ENCODE peak calls at places on chromosomes 7 and 10, in ten cellular contexts. O is WERI-Rb-1, H is lower lobe of right lung, Z is neural progenitor cell, L is gastrocnemius medialis, B is fibroblast of lung, I is AG04450, F is heart right ventricle, X is colonic mucosa, T is psoas muscle. A is an unnamed sample.

GRCh38 chr7:77738871-77739270 is 42.6 kb downstream of the RSBN1L start:
- DNase-seq in O (no peak), H (no peak), Z (no peak), L (no peak), B (peak), I (no peak), F (no peak), X (no peak), T (no peak), A (no peak)

GRCh38 chr10:117364121-117364960 is 10.9 kb downstream of the PDZD8 start:
- DNase-seq in O (no peak), H (no peak), Z (no peak), L (no peak), B (peak), I (no peak), F (no peak), X (no peak), T (no peak), A (no peak)

GRCh38 chr10:22670796-22671195 is 43.6 kb downstream of the PIP4K2A start:
- DNase-seq in O (no peak), H (no peak), Z (no peak), L (no peak), B (peak), I (no peak), F (no peak), X (no peak), T (no peak), A (no peak)

GRCh38 chr10:103232772-103233488 is 12.8 kb upstream of the RPEL1 start:
- DNase-seq in O (peak), H (no peak), Z (no peak), L (no peak), B (peak), I (peak), F (no peak), X (no peak), T (no peak), A (no peak)

GRCh38 chr7:111409714-111410422 is 152.4 kb downstream of the IMMP2L start:
- DNase-seq in O (no peak), H (no peak), Z (no peak), L (no peak), B (no peak), I (peak), F (no peak), X (no peak), T (no peak), A (no peak)

GRCh38 chr7:127886248-127886647 is 145.0 kb downstream of the LRRC4 start:
- DNase-seq in O (no peak), H (no peak), Z (no peak), L (no peak), B (peak), I (no peak), F (no peak), X (no peak), T (no peak), A (no peak)

GRCh38 chr7:4282434-4283223 is 399.5 kb upstream of the FOXK1 start:
- DNase-seq in O (no peak), H (no peak), Z (no peak), L (no peak), B (no peak), I (no peak), F (no peak), X (no peak), T (no peak), A (no peak)

GRCh38 chr10:58291538-58292174 is 22.7 kb downstream of the CISD1 start:
- DNase-seq in O (no peak), H (no peak), Z (peak), L (no peak), B (peak), I (no peak), F (no peak), X (no peak), T (no peak), A (no peak)

GRCh38 chr10:86316274-86316835 is 50.2 kb downstream of the GRID1 start:
- DNase-seq in O (no peak), H (no peak), Z (no peak), L (no peak), B (no peak), I (no peak), F (no peak), X (no peak), T (no peak), A (no peak)

GRCh38 chr7:7180725-7181428 is 1.5 kb upstream of the C1GALT1 start:
- DNase-seq in O (no peak), H (no peak), Z (no peak), L (no peak), B (no peak), I (no peak), F (no peak), X (no peak), T (peak), A (no peak)

GRCh38 chr7:101410743-101411476 is 48.2 kb downstream of the COL26A1 start:
- DNase-seq in O (peak), H (peak), Z (peak), L (no peak), B (peak), I (no peak), F (peak), X (peak), T (no peak), A (no peak)

GRCh38 chr7:157816086-157816485 is 479.3 kb downstream of the DNAJB6 start:
- DNase-seq in O (no peak), H (peak), Z (no peak), L (no peak), B (no peak), I (no peak), F (no peak), X (no peak), T (no peak), A (no peak)

GRCh38 chr7:70787772-70788171 is 344.2 kb upstream of the GALNT17 start:
- DNase-seq in O (no peak), H (no peak), Z (no peak), L (no peak), B (no peak), I (no peak), F (no peak), X (no peak), T (no peak), A (no peak)

GRCh38 chr7:70786076-70786475 is 345.9 kb upstream of the GALNT17 start:
- DNase-seq in O (no peak), H (no peak), Z (no peak), L (no peak), B (no peak), I (no peak), F (no peak), X (no peak), T (no peak), A (no peak)

GRCh38 chr7:70785427-70785826 is 346.5 kb upstream of the GALNT17 start:
- DNase-seq in O (no peak), H (no peak), Z (no peak), L (no peak), B (no peak), I (no peak), F (no peak), X (no peak), T (no peak), A (no peak)

GRCh38 chr7:70788276-70788675 is 343.7 kb upstream of the GALNT17 start:
- DNase-seq in O (no peak), H (no peak), Z (no peak), L (no peak), B (no peak), I (no peak), F (no peak), X (no peak), T (no peak), A (no peak)

GRCh38 chr7:70787275-70787674 is 344.7 kb upstream of the GALNT17 start:
- DNase-seq in O (no peak), H (no peak), Z (no peak), L (no peak), B (no peak), I (no peak), F (no peak), X (no peak), T (no peak), A (no peak)
- H3K4me3 ChIP-seq in O (no peak), H (no peak), Z (no peak), L (no peak), B (no peak), I (no peak), F (no peak), X (no peak), T (no peak), A (no peak)

DNA sequence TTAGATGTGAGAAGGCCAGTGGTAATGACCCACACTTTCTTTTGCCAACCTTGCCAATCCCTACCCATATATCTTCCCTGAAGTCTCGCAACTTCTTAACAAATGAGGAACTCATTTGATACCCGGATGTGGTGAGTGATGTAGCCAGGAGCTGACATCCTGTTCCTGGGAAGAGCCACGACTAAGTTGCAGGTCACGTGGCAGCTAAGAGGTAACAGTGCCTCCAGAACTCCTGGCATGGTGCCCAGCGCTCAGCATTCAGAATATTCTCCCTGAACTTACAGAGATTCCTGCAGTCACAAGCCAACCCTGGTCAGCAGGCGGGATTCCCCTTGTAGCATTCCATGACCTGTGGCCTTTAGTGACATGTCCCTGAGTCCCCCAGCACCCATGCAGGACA is 282.5 kb downstream of the GALNT17 start:
- DNase-seq in O (no peak), H (no peak), Z (no peak), L (no peak), B (no peak), I (no peak), F (peak), X (no peak), T (no peak), A (no peak)
- H3K27ac ChIP-seq in O (no peak), H (no peak), Z (no peak), L (no peak), B (no peak), I (no peak), F (peak), X (no peak), T (no peak), A (no peak)

GRCh38 chr7:44103941-44104879 is at the start of gene AEBP1:
- DNase-seq in O (peak), H (no peak), Z (peak), L (no peak), B (no peak), I (no peak), F (peak), X (no peak), T (peak), A (no peak)
- TF ChIP-seq CTCF in O (peak), H (no peak), Z (peak), L (no peak), B (no peak), I (no peak), F (no peak), X (no peak), T (no peak), A (no peak)

GRCh38 chr10:51137741-51138529 is 63.6 kb downstream of the PRKG1 start:
- DNase-seq in O (no peak), H (no peak), Z (no peak), L (no peak), B (peak), I (no peak), F (no peak), X (no peak), T (no peak), A (no peak)
- H3K4me3 ChIP-seq in O (no peak), H (no peak), Z (no peak), L (no peak), B (no peak), I (no peak), F (no peak), X (no peak), T (no peak), A (no peak)

DNA sequence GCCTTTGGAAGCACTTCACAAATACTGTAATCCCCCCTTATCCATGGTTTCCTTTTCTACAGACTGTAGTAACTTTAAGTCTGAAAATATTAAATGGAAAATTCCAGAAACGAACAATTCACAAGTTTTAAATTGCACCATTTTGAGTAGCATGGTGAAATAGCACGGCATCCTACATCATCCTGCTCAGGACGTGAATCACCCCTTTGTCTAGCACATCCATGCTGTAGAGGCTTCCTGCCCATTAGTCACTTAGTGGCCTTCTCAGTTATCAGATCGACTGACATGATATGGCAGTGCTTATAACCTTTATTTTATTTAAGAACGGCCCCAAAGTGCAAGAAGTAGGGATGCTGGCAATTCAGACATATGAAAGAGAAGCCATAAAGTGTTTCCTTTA is 82.7 kb downstream of the CPXM2 start:
- DNase-seq in O (no peak), H (no peak), Z (no peak), L (no peak), B (no peak), I (no peak), F (no peak), X (no peak), T (no peak), A (peak)
- H3K27ac ChIP-seq in O (no peak), H (no peak), Z (no peak), L (no peak), B (no peak), I (no peak), F (no peak), X (no peak), T (no peak), A (no peak)

GRCh38 chr10:52566471-52567246 is 205.9 kb downstream of the MBL2 start:
- DNase-seq in O (no peak), H (no peak), Z (peak), L (no peak), B (peak), I (peak), F (no peak), X (no peak), T (no peak), A (no peak)
- TF ChIP-seq CTCF in O (no peak), H (peak), Z (peak), L (no peak), B (peak), I (peak), F (peak), X (no peak), T (no peak), A (peak)

DNA sequence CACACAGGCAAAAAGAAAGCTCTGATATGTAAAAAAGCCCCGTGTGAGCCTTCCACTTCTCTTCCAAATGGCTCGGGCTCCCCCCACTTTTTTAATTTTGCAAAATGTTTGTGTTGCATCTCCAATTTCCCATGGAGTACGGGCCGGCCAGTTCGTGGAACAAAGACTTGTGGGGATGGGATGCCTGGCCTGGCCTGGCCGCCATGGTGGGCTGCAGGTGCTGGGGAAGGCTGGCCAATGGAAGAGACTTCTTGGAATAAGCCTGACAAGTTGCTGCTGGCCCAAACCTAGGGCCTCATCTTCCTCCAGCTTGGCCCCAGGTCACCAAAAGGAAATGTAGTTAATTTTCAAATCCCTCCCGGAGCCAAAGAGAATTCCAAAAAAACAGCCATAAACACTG is 129.0 kb upstream of the HABP2 start:
- DNase-seq in O (no peak), H (no peak), Z (no peak), L (peak), B (no peak), I (no peak), F (peak), X (no peak), T (peak), A (no peak)
- H3K4me3 ChIP-seq in O (no peak), H (no peak), Z (no peak), L (no peak), B (no peak), I (no peak), F (no peak), X (no peak), T (no peak), A (no peak)

DNA sequence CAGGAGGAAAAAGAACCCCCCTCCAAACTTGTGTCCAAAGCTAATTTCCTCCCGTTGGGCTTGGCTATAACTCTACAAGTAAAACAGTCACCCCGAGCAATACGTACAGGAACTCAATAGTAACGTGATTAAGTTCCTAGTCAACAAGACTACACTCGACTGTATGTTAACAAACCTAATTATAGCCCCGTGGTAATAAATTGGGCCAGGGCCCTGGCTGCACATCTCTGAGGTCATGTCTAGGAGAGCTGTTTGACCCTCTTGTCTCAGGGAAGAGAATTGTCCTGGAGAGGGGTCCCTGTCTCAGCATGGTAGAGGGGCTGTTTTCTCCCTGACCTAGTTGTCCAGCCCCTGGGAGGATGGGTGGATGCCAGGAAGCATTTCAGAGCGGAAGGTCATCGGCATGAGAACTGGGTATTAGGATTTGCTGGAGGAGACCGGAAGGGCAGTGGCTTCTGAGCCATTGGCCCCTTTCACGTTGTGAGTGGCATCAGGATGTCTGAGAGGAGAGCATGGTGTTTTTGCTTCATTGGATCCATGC is 60.2 kb upstream of the COMTD1 start:
- DNase-seq in O (peak), H (no peak), Z (no peak), L (no peak), B (peak), I (no peak), F (peak), X (no peak), T (peak), A (no peak)
- H3K27ac ChIP-seq in O (peak), H (peak), Z (no peak), L (peak), B (no peak), I (no peak), F (peak), X (no peak), T (peak), A (peak)

DNA sequence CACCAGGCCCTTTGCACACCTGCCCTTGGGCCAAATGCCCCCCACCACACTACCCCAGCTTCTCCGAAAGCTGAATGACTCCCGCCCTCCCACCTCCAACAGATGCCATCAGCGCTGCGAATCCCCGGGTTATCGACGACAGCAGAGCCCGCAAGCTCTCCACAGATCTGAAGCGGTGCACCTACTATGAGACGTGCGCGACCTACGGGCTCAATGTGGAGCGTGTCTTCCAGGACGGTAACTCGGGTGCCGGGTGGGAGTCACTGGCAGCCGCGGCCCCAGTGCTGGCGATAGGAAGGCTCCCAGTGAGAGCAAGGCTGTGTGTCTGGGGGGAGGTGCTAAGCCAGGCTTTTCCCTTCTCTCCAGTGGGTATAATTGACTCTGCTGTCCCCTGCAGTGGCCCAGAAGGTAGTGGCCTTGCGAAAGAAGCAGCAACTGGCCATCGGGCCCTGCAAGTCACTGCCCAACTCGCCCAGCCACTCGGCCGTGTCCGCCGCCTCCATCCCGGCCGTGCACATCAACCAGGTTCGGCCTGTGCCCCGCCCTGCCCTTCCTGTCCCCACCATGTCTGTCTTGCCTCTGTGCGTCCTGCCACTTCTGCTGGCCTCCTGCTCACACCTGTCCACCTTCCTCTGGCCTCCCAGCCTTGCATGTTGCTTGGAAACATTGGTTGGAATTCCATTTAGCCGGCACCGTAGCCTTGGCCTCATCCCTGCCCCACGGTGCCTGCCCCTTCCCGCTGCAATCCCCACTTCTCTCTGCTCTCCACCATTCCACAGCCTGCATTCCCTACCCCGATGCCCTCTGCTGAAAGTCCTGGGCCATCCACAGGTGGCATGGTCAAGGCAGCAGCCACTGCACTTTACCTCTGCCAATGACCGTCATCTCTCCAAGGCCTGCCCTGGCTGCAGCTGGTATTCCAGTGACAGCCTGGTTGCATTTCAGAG is 32.1 kb downstream of the AGAP3 start:
- DNase-seq in O (no peak), H (no peak), Z (no peak), L (no peak), B (no peak), I (no peak), F (no peak), X (no peak), T (no peak), A (no peak)
- TF ChIP-seq CTCF in O (no peak), H (no peak), Z (no peak), L (no peak), B (no peak), I (no peak), F (no peak), X (no peak), T (no peak), A (no peak)

A was measured in right atrium auricular region.